ENCODE peak calls at places on chromosomes 4 and X, in nine cellular contexts. One of them, this sample, is unnamed.

GRCh38 chr4:156195914-156196313 is 242.2 kb upstream of the CTSO start:
- DNase-seq in CD4-positive, alpha-beta T cell: no peak
- DNase-seq in H9: no peak
- DNase-seq in NB4: peak; percentile 6
- DNase-seq in fibroblast of mammary gland: no peak
- DNase-seq in psoas muscle: no peak
- DNase-seq in endothelial cell: no peak
- DNase-seq in heart right ventricle: no peak
- DNase-seq in lung: no peak
- DNase-seq in this sample: no peak

GRCh38 chrX:38755319-38755718 is 45.9 kb upstream of the MID1IP1 start:
- DNase-seq in CD4-positive, alpha-beta T cell: no peak
- DNase-seq in H9: no peak
- DNase-seq in NB4: no peak
- DNase-seq in fibroblast of mammary gland: no peak
- DNase-seq in psoas muscle: no peak
- DNase-seq in endothelial cell: no peak
- DNase-seq in heart right ventricle: no peak
- DNase-seq in lung: no peak
- DNase-seq in this sample: no peak

GRCh38 chrX:16851421-16851820 is 18.7 kb downstream of the RBBP7 start:
- DNase-seq in CD4-positive, alpha-beta T cell: no peak
- DNase-seq in H9: no peak
- DNase-seq in NB4: no peak
- DNase-seq in fibroblast of mammary gland: peak; percentile 56
- DNase-seq in psoas muscle: no peak
- DNase-seq in endothelial cell: no peak
- DNase-seq in heart right ventricle: no peak
- DNase-seq in lung: no peak
- DNase-seq in this sample: no peak

GRCh38 chr4:39426728-39427127 is 20.0 kb downstream of the KLB start:
- DNase-seq in CD4-positive, alpha-beta T cell: no peak
- DNase-seq in H9: no peak
- DNase-seq in NB4: no peak
- DNase-seq in fibroblast of mammary gland: no peak
- DNase-seq in psoas muscle: no peak
- DNase-seq in endothelial cell: no peak
- DNase-seq in heart right ventricle: no peak
- DNase-seq in lung: no peak
- DNase-seq in this sample: no peak

GRCh38 chrX:100409316-100410082 is 574 bp downstream of the PCDH19 start:
- DNase-seq in CD4-positive, alpha-beta T cell: no peak
- DNase-seq in H9: no peak
- DNase-seq in NB4: no peak
- DNase-seq in fibroblast of mammary gland: peak; percentile 8
- DNase-seq in psoas muscle: peak; percentile 9
- DNase-seq in endothelial cell: no peak
- DNase-seq in heart right ventricle: no peak
- DNase-seq in lung: no peak
- DNase-seq in this sample: no peak

GRCh38 chr4:139910106-139910505 is 243.9 kb downstream of the MAML3 start:
- DNase-seq in CD4-positive, alpha-beta T cell: no peak
- DNase-seq in H9: no peak
- DNase-seq in NB4: no peak
- DNase-seq in fibroblast of mammary gland: peak; percentile 68
- DNase-seq in psoas muscle: no peak
- DNase-seq in endothelial cell: no peak
- DNase-seq in heart right ventricle: no peak
- DNase-seq in lung: no peak
- DNase-seq in this sample: no peak

GRCh38 chr4:138891610-138892009 is 124.0 kb upstream of the NOCT start:
- DNase-seq in CD4-positive, alpha-beta T cell: no peak
- DNase-seq in H9: no peak
- DNase-seq in NB4: no peak
- DNase-seq in fibroblast of mammary gland: no peak
- DNase-seq in psoas muscle: no peak
- DNase-seq in endothelial cell: no peak
- DNase-seq in heart right ventricle: no peak
- DNase-seq in lung: no peak
- DNase-seq in this sample: no peak

GRCh38 chrX:132622130-132622529 is 133.3 kb upstream of the MBNL3 start:
- DNase-seq in CD4-positive, alpha-beta T cell: no peak
- DNase-seq in H9: no peak
- DNase-seq in NB4: peak; percentile 51
- DNase-seq in fibroblast of mammary gland: peak; percentile 53
- DNase-seq in psoas muscle: no peak
- DNase-seq in endothelial cell: no peak
- DNase-seq in heart right ventricle: no peak
- DNase-seq in lung: no peak
- DNase-seq in this sample: no peak

GRCh38 chr4:6701371-6701770 is 7.7 kb downstream of the S100P start:
- DNase-seq in CD4-positive, alpha-beta T cell: peak; percentile 25
- DNase-seq in H9: peak; percentile 91
- DNase-seq in NB4: peak; percentile 73
- DNase-seq in fibroblast of mammary gland: no peak
- DNase-seq in psoas muscle: no peak
- DNase-seq in endothelial cell: peak; percentile 42
- DNase-seq in heart right ventricle: no peak
- DNase-seq in lung: no peak
- DNase-seq in this sample: no peak

GRCh38 chr4:41212221-41213203 is 1.8 kb downstream of the APBB2 start:
- DNase-seq in CD4-positive, alpha-beta T cell: no peak
- DNase-seq in H9: no peak
- DNase-seq in NB4: peak; percentile 79
- DNase-seq in fibroblast of mammary gland: peak; percentile 78
- DNase-seq in psoas muscle: no peak
- DNase-seq in endothelial cell: peak; percentile 37
- DNase-seq in heart right ventricle: peak; percentile 50
- DNase-seq in lung: peak; percentile 65
- DNase-seq in this sample: no peak

GRCh38 chr4:108861339-108861738 is 98.5 kb upstream of the ETNPPL start:
- DNase-seq in CD4-positive, alpha-beta T cell: no peak
- DNase-seq in H9: peak; percentile 45
- DNase-seq in NB4: peak; percentile 12
- DNase-seq in fibroblast of mammary gland: peak; percentile 16
- DNase-seq in psoas muscle: no peak
- DNase-seq in endothelial cell: peak; percentile 27
- DNase-seq in heart right ventricle: no peak
- DNase-seq in lung: no peak
- DNase-seq in this sample: peak; percentile 30

GRCh38 chrX:1390621-1391369 is 1.1 kb downstream of the SLC25A6 start:
- DNase-seq in CD4-positive, alpha-beta T cell: no peak
- DNase-seq in H9: no peak
- DNase-seq in NB4: no peak
- DNase-seq in fibroblast of mammary gland: no peak
- DNase-seq in psoas muscle: peak; percentile 23
- DNase-seq in endothelial cell: no peak
- DNase-seq in heart right ventricle: no peak
- DNase-seq in lung: no peak
- DNase-seq in this sample: no peak

GRCh38 chr4:150971901-150972300 is 43.2 kb downstream of the LRBA start:
- DNase-seq in CD4-positive, alpha-beta T cell: no peak
- DNase-seq in H9: no peak
- DNase-seq in NB4: no peak
- DNase-seq in fibroblast of mammary gland: no peak
- DNase-seq in psoas muscle: no peak
- DNase-seq in endothelial cell: no peak
- DNase-seq in heart right ventricle: no peak
- DNase-seq in lung: no peak
- DNase-seq in this sample: no peak

GRCh38 chr4:87806520-87806919 is 7.2 kb downstream of the IBSP start:
- DNase-seq in CD4-positive, alpha-beta T cell: no peak
- DNase-seq in H9: no peak
- DNase-seq in NB4: no peak
- DNase-seq in fibroblast of mammary gland: peak; percentile 54
- DNase-seq in psoas muscle: no peak
- DNase-seq in endothelial cell: no peak
- DNase-seq in heart right ventricle: no peak
- DNase-seq in lung: no peak
- DNase-seq in this sample: no peak

GRCh38 chrX:152897216-152898144 is at the start of gene ZNF185:
- DNase-seq in CD4-positive, alpha-beta T cell: no peak
- DNase-seq in H9: peak; percentile 90
- DNase-seq in NB4: no peak
- DNase-seq in fibroblast of mammary gland: no peak
- DNase-seq in psoas muscle: no peak
- DNase-seq in endothelial cell: peak; percentile 56
- DNase-seq in heart right ventricle: no peak
- DNase-seq in lung: peak; percentile 68
- DNase-seq in this sample: peak; percentile 62

GRCh38 chrX:44873415-44874270 is 655 bp downstream of the KDM6A start:
- DNase-seq in CD4-positive, alpha-beta T cell: peak; percentile 25
- DNase-seq in H9: no peak
- DNase-seq in NB4: peak; percentile 87
- DNase-seq in fibroblast of mammary gland: peak; percentile 39
- DNase-seq in psoas muscle: peak; percentile 64
- DNase-seq in endothelial cell: peak; percentile 63
- DNase-seq in heart right ventricle: peak; percentile 44
- DNase-seq in lung: peak; percentile 75
- DNase-seq in this sample: peak; percentile 13

GRCh38 chr4:141702472-141703182 is 66.2 kb downstream of the IL15 start:
- DNase-seq in CD4-positive, alpha-beta T cell: no peak
- DNase-seq in H9: peak; percentile 64
- DNase-seq in NB4: peak; percentile 8
- DNase-seq in fibroblast of mammary gland: no peak
- DNase-seq in psoas muscle: peak; percentile 26
- DNase-seq in endothelial cell: no peak
- DNase-seq in heart right ventricle: no peak
- DNase-seq in lung: no peak
- DNase-seq in this sample: no peak
- TF ChIP-seq CTCF in CD4-positive, alpha-beta T cell: no peak
- TF ChIP-seq CTCF in H9: peak; percentile 66
- TF ChIP-seq CTCF in NB4: no peak
- TF ChIP-seq CTCF in fibroblast of mammary gland: no peak
- TF ChIP-seq CTCF in psoas muscle: no peak
- TF ChIP-seq CTCF in endothelial cell: no peak
- TF ChIP-seq CTCF in heart right ventricle: no peak
- TF ChIP-seq CTCF in lung: no peak
- TF ChIP-seq CTCF in this sample: no peak

DNA sequence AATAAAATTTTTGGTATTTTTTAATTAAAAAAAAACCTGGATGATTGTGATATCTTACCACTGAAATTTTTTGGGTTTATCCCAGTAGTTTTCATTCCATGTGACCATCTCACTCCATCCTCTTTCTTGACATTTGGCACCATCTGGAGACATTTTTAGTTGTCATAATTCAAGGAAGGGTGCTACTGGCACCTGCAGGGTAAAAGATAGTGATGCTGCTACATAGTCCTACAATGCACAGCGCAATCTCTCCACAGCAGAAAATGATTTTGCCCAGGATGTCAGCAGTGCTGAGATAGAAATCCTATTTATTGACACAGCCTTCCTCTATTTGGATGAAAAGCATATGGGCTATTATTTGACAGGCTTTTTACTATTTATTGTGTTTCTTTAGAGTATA is 79.3 kb downstream of the RBPJ start:
- DNase-seq in CD4-positive, alpha-beta T cell: no peak
- DNase-seq in H9: no peak
- DNase-seq in NB4: no peak
- DNase-seq in fibroblast of mammary gland: no peak
- DNase-seq in psoas muscle: no peak
- DNase-seq in endothelial cell: no peak
- DNase-seq in heart right ventricle: no peak
- DNase-seq in lung: no peak
- DNase-seq in this sample: no peak
- TF ChIP-seq CTCF in CD4-positive, alpha-beta T cell: no peak
- TF ChIP-seq CTCF in H9: no peak
- TF ChIP-seq CTCF in NB4: no peak
- TF ChIP-seq CTCF in fibroblast of mammary gland: no peak
- TF ChIP-seq CTCF in psoas muscle: no peak
- TF ChIP-seq CTCF in endothelial cell: no peak
- TF ChIP-seq CTCF in heart right ventricle: peak; percentile 11
- TF ChIP-seq CTCF in lung: no peak
- TF ChIP-seq CTCF in this sample: no peak

GRCh38 chr4:35151816-35152572 is 1092.3 kb downstream of the ARAP2 start:
- DNase-seq in CD4-positive, alpha-beta T cell: no peak
- DNase-seq in H9: peak; percentile 55
- DNase-seq in NB4: peak; percentile 48
- DNase-seq in fibroblast of mammary gland: no peak
- DNase-seq in psoas muscle: no peak
- DNase-seq in endothelial cell: peak; percentile 52
- DNase-seq in heart right ventricle: no peak
- DNase-seq in lung: no peak
- DNase-seq in this sample: no peak
- TF ChIP-seq CTCF in CD4-positive, alpha-beta T cell: no peak
- TF ChIP-seq CTCF in H9: peak; percentile 87
- TF ChIP-seq CTCF in NB4: peak; percentile 78
- TF ChIP-seq CTCF in fibroblast of mammary gland: no peak
- TF ChIP-seq CTCF in psoas muscle: peak; percentile 24
- TF ChIP-seq CTCF in endothelial cell: peak; percentile 71
- TF ChIP-seq CTCF in heart right ventricle: no peak
- TF ChIP-seq CTCF in lung: no peak
- TF ChIP-seq CTCF in this sample: peak; percentile 63

GRCh38 chr4:173235050-173235449 is 66.4 kb downstream of the GALNT7 start:
- DNase-seq in CD4-positive, alpha-beta T cell: no peak
- DNase-seq in H9: no peak
- DNase-seq in NB4: no peak
- DNase-seq in fibroblast of mammary gland: no peak
- DNase-seq in psoas muscle: no peak
- DNase-seq in endothelial cell: no peak
- DNase-seq in heart right ventricle: no peak
- DNase-seq in lung: no peak
- DNase-seq in this sample: no peak

GRCh38 chr4:173230077-173230476 is 61.5 kb downstream of the GALNT7 start:
- DNase-seq in CD4-positive, alpha-beta T cell: no peak
- DNase-seq in H9: no peak
- DNase-seq in NB4: peak; percentile 46
- DNase-seq in fibroblast of mammary gland: no peak
- DNase-seq in psoas muscle: no peak
- DNase-seq in endothelial cell: no peak
- DNase-seq in heart right ventricle: no peak
- DNase-seq in lung: no peak
- DNase-seq in this sample: no peak

GRCh38 chr4:173237152-173237551 is 68.5 kb downstream of the GALNT7 start:
- DNase-seq in CD4-positive, alpha-beta T cell: no peak
- DNase-seq in H9: no peak
- DNase-seq in NB4: peak; percentile 68
- DNase-seq in fibroblast of mammary gland: no peak
- DNase-seq in psoas muscle: no peak
- DNase-seq in endothelial cell: no peak
- DNase-seq in heart right ventricle: no peak
- DNase-seq in lung: no peak
- DNase-seq in this sample: no peak

GRCh38 chr4:173227753-173228152 is 59.1 kb downstream of the GALNT7 start:
- DNase-seq in CD4-positive, alpha-beta T cell: no peak
- DNase-seq in H9: no peak
- DNase-seq in NB4: peak; percentile 14
- DNase-seq in fibroblast of mammary gland: no peak
- DNase-seq in psoas muscle: no peak
- DNase-seq in endothelial cell: no peak
- DNase-seq in heart right ventricle: no peak
- DNase-seq in lung: no peak
- DNase-seq in this sample: no peak

DNA sequence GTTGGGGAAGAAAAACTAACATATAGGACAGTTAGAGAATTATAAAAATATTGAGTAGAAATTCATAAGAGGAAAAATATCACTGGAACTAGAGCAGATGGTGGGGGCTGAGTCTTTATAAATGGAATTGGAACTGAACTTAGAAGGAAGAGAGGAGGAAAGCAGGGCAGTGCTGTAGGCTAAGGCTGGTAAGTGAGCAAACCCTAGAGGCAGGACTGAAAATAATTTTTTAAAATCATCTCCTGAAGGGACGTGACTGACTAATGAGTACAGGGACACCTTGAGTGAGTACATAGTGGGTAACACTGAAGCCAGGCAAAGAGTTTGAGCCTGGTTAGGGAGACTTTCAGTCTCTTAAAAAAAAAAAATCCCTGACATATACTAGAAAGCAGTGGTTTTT is 63.3 kb downstream of the GALNT7 start:
- DNase-seq in CD4-positive, alpha-beta T cell: no peak
- DNase-seq in H9: no peak
- DNase-seq in NB4: peak; percentile 49
- DNase-seq in fibroblast of mammary gland: peak; percentile 22
- DNase-seq in psoas muscle: no peak
- DNase-seq in endothelial cell: no peak
- DNase-seq in heart right ventricle: no peak
- DNase-seq in lung: no peak
- DNase-seq in this sample: no peak
- TF ChIP-seq CTCF in CD4-positive, alpha-beta T cell: no peak
- TF ChIP-seq CTCF in H9: no peak
- TF ChIP-seq CTCF in NB4: peak; percentile 6
- TF ChIP-seq CTCF in fibroblast of mammary gland: peak; percentile 18
- TF ChIP-seq CTCF in psoas muscle: no peak
- TF ChIP-seq CTCF in endothelial cell: no peak
- TF ChIP-seq CTCF in heart right ventricle: peak; percentile 39
- TF ChIP-seq CTCF in lung: no peak
- TF ChIP-seq CTCF in this sample: no peak

This sample was measured in progenitor cell of endocrine pancreas.